ENCODE peak calls at places on chromosomes 7 and 10, in five cellular contexts. One of them, this sample, is unnamed.

GRCh38 chr10:74896788-74897527 is 70.6 kb downstream of the KAT6B start:
- DNase-seq in anterior cingulate cortex: no peak
- DNase-seq in ELF-1: no peak
- DNase-seq in left colon: no peak
- DNase-seq in heart right ventricle: no peak
- DNase-seq in this sample: no peak

GRCh38 chr10:46528171-46528671 is 28.2 kb downstream of the GPRIN2 start:
- DNase-seq in left colon: peak
- DNase-seq in anterior cingulate cortex: no peak
- DNase-seq in heart right ventricle: no peak
- DNase-seq in ELF-1: no peak
- DNase-seq in this sample: no peak

GRCh38 chr7:142873281-142873784 is 12.2 kb downstream of the TRPV6 start:
- DNase-seq in ELF-1: peak
- DNase-seq in left colon: no peak
- DNase-seq in heart right ventricle: no peak
- DNase-seq in anterior cingulate cortex: no peak
- DNase-seq in this sample: peak

GRCh38 chr10:34526758-34527730 is 288.1 kb downstream of the PARD3 start:
- DNase-seq in ELF-1: peak
- DNase-seq in left colon: no peak
- DNase-seq in heart right ventricle: no peak
- DNase-seq in anterior cingulate cortex: no peak
- DNase-seq in this sample: peak

GRCh38 chr7:121519548-121520521 is 123.7 kb upstream of the FAM3C start:
- DNase-seq in ELF-1: no peak
- DNase-seq in anterior cingulate cortex: no peak
- DNase-seq in left colon: no peak
- DNase-seq in heart right ventricle: peak
- DNase-seq in this sample: no peak

GRCh38 chr10:129771024-129771423 is 193.1 kb downstream of the EBF3 start:
- DNase-seq in ELF-1: no peak
- DNase-seq in heart right ventricle: no peak
- DNase-seq in left colon: no peak
- DNase-seq in anterior cingulate cortex: no peak
- DNase-seq in this sample: no peak

GRCh38 chr10:80502621-80503583 is 34.8 kb upstream of the SH2D4B start:
- DNase-seq in left colon: no peak
- DNase-seq in anterior cingulate cortex: no peak
- DNase-seq in ELF-1: no peak
- DNase-seq in heart right ventricle: no peak
- DNase-seq in this sample: no peak

GRCh38 chr7:150476285-150476684 is 25.9 kb downstream of the GIMAP8 start:
- DNase-seq in heart right ventricle: no peak
- DNase-seq in left colon: no peak
- DNase-seq in ELF-1: no peak
- DNase-seq in anterior cingulate cortex: no peak
- DNase-seq in this sample: no peak

GRCh38 chr7:130286881-130287280 is 6.1 kb upstream of the CPA4 start:
- DNase-seq in ELF-1: no peak
- DNase-seq in anterior cingulate cortex: no peak
- DNase-seq in heart right ventricle: no peak
- DNase-seq in left colon: no peak
- DNase-seq in this sample: peak

GRCh38 chr7:30863694-30864011 is 48.0 kb upstream of the AQP1 start:
- DNase-seq in ELF-1: no peak
- DNase-seq in heart right ventricle: no peak
- DNase-seq in left colon: no peak
- DNase-seq in anterior cingulate cortex: no peak
- DNase-seq in this sample: no peak

GRCh38 chr7:106369816-106370215 is 85.0 kb upstream of the NAMPT start:
- DNase-seq in heart right ventricle: no peak
- DNase-seq in left colon: no peak
- DNase-seq in ELF-1: no peak
- DNase-seq in anterior cingulate cortex: no peak
- DNase-seq in this sample: no peak

GRCh38 chr7:140478361-140479061 is 794 bp downstream of the MKRN1 start:
- DNase-seq in anterior cingulate cortex: peak
- DNase-seq in ELF-1: peak
- DNase-seq in left colon: peak
- DNase-seq in heart right ventricle: peak
- DNase-seq in this sample: peak

GRCh38 chr7:29642494-29643155 is 79.0 kb downstream of the PRR15 start:
- DNase-seq in heart right ventricle: no peak
- DNase-seq in left colon: no peak
- DNase-seq in anterior cingulate cortex: no peak
- DNase-seq in ELF-1: peak
- DNase-seq in this sample: no peak

GRCh38 chr10:69056129-69056528 is 31.8 kb upstream of the SRGN start:
- DNase-seq in left colon: no peak
- DNase-seq in ELF-1: no peak
- DNase-seq in anterior cingulate cortex: no peak
- DNase-seq in heart right ventricle: no peak
- DNase-seq in this sample: no peak

GRCh38 chr10:98790817-98791216 is 344.1 kb upstream of the HPS1 start:
- DNase-seq in anterior cingulate cortex: no peak
- DNase-seq in heart right ventricle: no peak
- DNase-seq in left colon: no peak
- DNase-seq in ELF-1: no peak
- DNase-seq in this sample: peak

GRCh38 chr10:126972622-126973414 is 67.6 kb downstream of the DOCK1 start:
- DNase-seq in heart right ventricle: no peak
- DNase-seq in anterior cingulate cortex: no peak
- DNase-seq in left colon: no peak
- DNase-seq in ELF-1: peak
- DNase-seq in this sample: no peak

GRCh38 chr10:101319241-101319915 is 34.6 kb upstream of the BTRC start:
- DNase-seq in anterior cingulate cortex: peak
- DNase-seq in ELF-1: peak
- DNase-seq in heart right ventricle: no peak
- DNase-seq in left colon: no peak
- DNase-seq in this sample: no peak

GRCh38 chr7:137642031-137642430 is 204.7 kb downstream of the DGKI start:
- DNase-seq in heart right ventricle: no peak
- DNase-seq in anterior cingulate cortex: no peak
- DNase-seq in left colon: no peak
- DNase-seq in ELF-1: no peak
- DNase-seq in this sample: no peak

GRCh38 chr7:109246330-109247077 is 676.8 kb downstream of the DNAJB9 start:
- DNase-seq in ELF-1: no peak
- DNase-seq in left colon: no peak
- DNase-seq in anterior cingulate cortex: no peak
- DNase-seq in heart right ventricle: no peak
- DNase-seq in this sample: peak

GRCh38 chr10:3825862-3826351 is 40.9 kb upstream of the KLF6 start:
- DNase-seq in left colon: no peak
- DNase-seq in ELF-1: peak
- DNase-seq in heart right ventricle: no peak
- DNase-seq in anterior cingulate cortex: no peak
- DNase-seq in this sample: no peak

GRCh38 chr10:54854843-54855242 is 53.8 kb upstream of the PCDH15 start:
- DNase-seq in ELF-1: no peak
- DNase-seq in heart right ventricle: no peak
- DNase-seq in left colon: no peak
- DNase-seq in anterior cingulate cortex: no peak
- DNase-seq in this sample: no peak

GRCh38 chr7:70347463-70347855 is 749.2 kb downstream of the AUTS2 start:
- DNase-seq in heart right ventricle: no peak
- DNase-seq in ELF-1: no peak
- DNase-seq in left colon: no peak
- DNase-seq in anterior cingulate cortex: no peak
- DNase-seq in this sample: no peak

GRCh38 chr10:123442901-123443300 is 223.3 kb upstream of the GPR26 start:
- DNase-seq in ELF-1: no peak
- DNase-seq in left colon: no peak
- DNase-seq in heart right ventricle: no peak
- DNase-seq in anterior cingulate cortex: no peak
- DNase-seq in this sample: no peak

GRCh38 chr7:159119851-159120539 is 24.7 kb downstream of the VIPR2 start:
- DNase-seq in heart right ventricle: no peak
- DNase-seq in left colon: no peak
- DNase-seq in ELF-1: no peak
- DNase-seq in anterior cingulate cortex: no peak
- DNase-seq in this sample: no peak

GRCh38 chr7:69018200-69018599 is 580.1 kb upstream of the AUTS2 start:
- DNase-seq in ELF-1: peak
- DNase-seq in heart right ventricle: no peak
- DNase-seq in anterior cingulate cortex: no peak
- DNase-seq in left colon: no peak
- DNase-seq in this sample: no peak

GRCh38 chr7:2040893-2041270 is 191.9 kb downstream of the MAD1L1 start:
- DNase-seq in heart right ventricle: no peak
- DNase-seq in ELF-1: no peak
- DNase-seq in left colon: peak
- DNase-seq in anterior cingulate cortex: no peak
- DNase-seq in this sample: no peak

GRCh38 chr7:138625849-138626230 is 75.3 kb downstream of the SVOPL start:
- DNase-seq in left colon: no peak
- DNase-seq in ELF-1: no peak
- DNase-seq in heart right ventricle: no peak
- DNase-seq in anterior cingulate cortex: no peak
- DNase-seq in this sample: no peak

GRCh38 chr7:7122701-7123281 is 59.6 kb upstream of the C1GALT1 start:
- DNase-seq in ELF-1: no peak
- DNase-seq in heart right ventricle: no peak
- DNase-seq in left colon: no peak
- DNase-seq in anterior cingulate cortex: no peak
- DNase-seq in this sample: peak

GRCh38 chr10:110420401-110421193 is 77.1 kb upstream of the DUSP5 start:
- DNase-seq in left colon: no peak
- DNase-seq in heart right ventricle: no peak
- DNase-seq in ELF-1: no peak
- DNase-seq in anterior cingulate cortex: no peak
- DNase-seq in this sample: peak

GRCh38 chr7:127039541-127039940 is 213.2 kb downstream of the GRM8 start:
- DNase-seq in left colon: no peak
- DNase-seq in heart right ventricle: no peak
- DNase-seq in anterior cingulate cortex: no peak
- DNase-seq in ELF-1: no peak
- DNase-seq in this sample: no peak

GRCh38 chr7:7264306-7265040 is 82.1 kb downstream of the C1GALT1 start:
- DNase-seq in left colon: no peak
- DNase-seq in ELF-1: no peak
- DNase-seq in anterior cingulate cortex: no peak
- DNase-seq in heart right ventricle: no peak
- DNase-seq in this sample: no peak

This sample was measured in PC-3.